ENCODE peak calls at places on chromosome 20, in ten cellular contexts. Q, S, A, F, O, I, P, V, R and G are unnamed samples.

GRCh38 chr20:58293453-58293852 is 16.1 kb upstream of the RAB22A start:
- DNase-seq in A (no peak), F (no peak), R (no peak), S (no peak), I (no peak), P (no peak), Q (peak), V (no peak), O (peak), G (no peak)

GRCh38 chr20:3808141-3808479 is 12.0 kb downstream of the CDC25B start:
- DNase-seq in A (peak), O (no peak), V (no peak), I (no peak), F (peak), P (peak), R (no peak), S (peak), Q (no peak), G (peak)

GRCh38 chr20:63076421-63076820 is 69.7 kb upstream of the BHLHE23 start:
- DNase-seq in Q (no peak), O (peak), R (no peak), A (no peak), P (no peak), V (no peak), I (peak), F (no peak), S (no peak), G (no peak)

GRCh38 chr20:24708411-24709295 is 239.2 kb downstream of the SYNDIG1 start:
- DNase-seq in O (peak), A (no peak), I (no peak), P (no peak), V (no peak), S (no peak), Q (no peak), F (no peak), R (no peak), G (no peak)

GRCh38 chr20:44850883-44851282 is 34.6 kb upstream of the YWHAB start:
- DNase-seq in R (no peak), A (no peak), V (no peak), I (no peak), O (no peak), F (no peak), P (no peak), Q (no peak), S (no peak), G (no peak)

GRCh38 chr20:60765821-60766403 is 486.1 kb upstream of the CDH4 start:
- DNase-seq in Q (no peak), P (no peak), S (no peak), F (no peak), V (no peak), R (no peak), O (no peak), I (no peak), A (no peak), G (no peak)

GRCh38 chr20:38350879-38351775 is 4.8 kb downstream of the LBP start:
- DNase-seq in V (no peak), O (no peak), S (no peak), Q (no peak), F (no peak), A (no peak), R (no peak), P (no peak), I (peak), G (no peak)

GRCh38 chr20:32511358-32512046 is 73.6 kb downstream of the NOL4L start:
- DNase-seq in I (peak), R (no peak), A (no peak), V (no peak), S (no peak), Q (no peak), F (no peak), P (no peak), O (no peak), G (no peak)

GRCh38 chr20:12056836-12057235 is 139.1 kb downstream of the BTBD3 start:
- DNase-seq in P (no peak), F (no peak), I (no peak), O (no peak), V (no peak), Q (no peak), A (no peak), S (no peak), R (no peak), G (no peak)

GRCh38 chr20:1324598-1325172 is 4.3 kb downstream of the SDCBP2 start:
- DNase-seq in O (no peak), Q (no peak), P (no peak), S (peak), R (no peak), I (no peak), V (no peak), F (no peak), A (no peak), G (peak)

GRCh38 chr20:58640446-58640845 is 10.6 kb upstream of the STX16 start:
- DNase-seq in I (no peak), V (no peak), F (no peak), S (peak), Q (no peak), A (no peak), P (no peak), R (no peak), O (no peak), G (peak)